ENCODE peak calls at places on chromosome 11, in nine cellular contexts. M is CD4-positive, alpha-beta T cell; F is GM23248; R is endodermal cell; Y is upper lobe of right lung; H is stomach; Q is HCT116; T is osteoblast; D is HAP-1. G is an unnamed sample.

GRCh38 chr11:2779981-2780849 is 80.4 kb upstream of the KCNQ1OT1 start:
- DNase-seq in M (no peak), F (no peak), R (peak; percentile 39), Y (peak; percentile 64), H (peak; percentile 85), Q (no peak), T (peak; percentile 69), D (peak; percentile 6), G (peak; percentile 51)

GRCh38 chr11:83166193-83166866 is 9.4 kb downstream of the PCF11 start:
- DNase-seq in M (no peak), F (no peak), R (no peak), Y (no peak), H (no peak), Q (no peak), T (no peak), D (no peak), G (no peak)

GRCh38 chr11:86034710-86035109 is 34.2 kb downstream of the PICALM start:
- DNase-seq in M (no peak), F (no peak), R (no peak), Y (no peak), H (no peak), Q (no peak), T (no peak), D (no peak), G (no peak)

GRCh38 chr11:1707751-1708150 is 10.8 kb downstream of the KRTAP5-6 start:
- DNase-seq in M (no peak), F (no peak), R (no peak), Y (no peak), H (no peak), Q (no peak), T (no peak), D (no peak), G (no peak)

GRCh38 chr11:33448461-33449130 is 191.4 kb downstream of the HIPK3 start:
- DNase-seq in M (no peak), F (peak; percentile 75), R (no peak), Y (no peak), H (no peak), Q (no peak), T (peak; percentile 80), D (no peak), G (no peak)

GRCh38 chr11:117995472-117995871 is 9.3 kb downstream of the IL10RA start:
- DNase-seq in M (no peak), F (no peak), R (no peak), Y (no peak), H (no peak), Q (no peak), T (no peak), D (no peak), G (no peak)

GRCh38 chr11:2300936-2301630 is 635 bp downstream of the C11orf21 start:
- DNase-seq in M (no peak), F (no peak), R (no peak), Y (peak; percentile 68), H (peak; percentile 23), Q (no peak), T (peak; percentile 71), D (no peak), G (peak; percentile 40)

GRCh38 chr11:110128161-110128560 is 35.0 kb downstream of the ZC3H12C start:
- DNase-seq in M (no peak), F (peak; percentile 50), R (peak; percentile 85), Y (no peak), H (no peak), Q (no peak), T (no peak), D (peak; percentile 69), G (no peak)

GRCh38 chr11:67465190-67465522 is 3.9 kb downstream of the TMEM134 start:
- DNase-seq in M (no peak), F (no peak), R (no peak), Y (no peak), H (peak; percentile 55), Q (no peak), T (peak; percentile 73), D (no peak), G (no peak)

GRCh38 chr11:113475160-113475761 is at the start of gene DRD2:
- DNase-seq in M (no peak), F (peak; percentile 42), R (peak; percentile 80), Y (no peak), H (no peak), Q (no peak), T (peak; percentile 79), D (no peak), G (no peak)

GRCh38 chr11:57568330-57568766 is 876 bp upstream of the UBE2L6 start:
- DNase-seq in M (peak; percentile 90), F (no peak), R (peak; percentile 97), Y (no peak), H (no peak), Q (peak; percentile 56), T (no peak), D (peak; percentile 91), G (no peak)

GRCh38 chr11:111635706-111636045 is 33.4 kb downstream of the SIK2 start:
- DNase-seq in M (no peak), F (peak; percentile 49), R (no peak), Y (no peak), H (no peak), Q (no peak), T (no peak), D (no peak), G (no peak)

GRCh38 chr11:26187639-26188038 is 144.3 kb upstream of the ANO3 start:
- DNase-seq in M (no peak), F (peak; percentile 82), R (no peak), Y (no peak), H (no peak), Q (no peak), T (no peak), D (no peak), G (no peak)

GRCh38 chr11:103587951-103588788 is 448.3 kb upstream of the DDI1 start:
- DNase-seq in M (no peak), F (no peak), R (no peak), Y (no peak), H (no peak), Q (no peak), T (no peak), D (no peak), G (no peak)

GRCh38 chr11:101508370-101508769 is 75.4 kb downstream of the TRPC6 start:
- DNase-seq in M (no peak), F (no peak), R (no peak), Y (no peak), H (no peak), Q (no peak), T (no peak), D (no peak), G (no peak)

GRCh38 chr11:27440090-27440489 is 32.5 kb downstream of the LGR4 start:
- DNase-seq in M (no peak), F (no peak), R (no peak), Y (no peak), H (no peak), Q (no peak), T (no peak), D (no peak), G (no peak)

GRCh38 chr11:85299247-85299646 is 327.9 kb downstream of the DLG2 start:
- DNase-seq in M (no peak), F (peak; percentile 18), R (no peak), Y (no peak), H (no peak), Q (no peak), T (no peak), D (peak; percentile 37), G (no peak)

DNA sequence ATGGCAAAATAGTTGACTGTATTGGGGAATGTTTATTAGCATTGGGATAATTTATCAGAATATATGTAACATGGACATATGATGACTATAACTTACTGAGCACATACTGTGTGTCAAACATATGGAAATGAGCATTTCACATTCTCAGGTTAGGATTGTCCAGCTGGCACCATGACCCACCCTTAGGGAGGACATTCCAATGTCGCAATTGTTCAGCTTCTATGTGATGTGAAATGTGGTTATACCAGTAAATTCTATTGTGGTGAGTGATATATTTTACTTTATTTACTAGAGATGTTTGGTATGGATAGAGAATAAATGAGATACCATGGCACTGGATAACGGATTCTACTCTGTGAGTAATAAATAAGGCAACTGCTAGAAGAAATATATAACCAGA is 50.4 kb downstream of the OR4A47 start:
- DNase-seq in M (no peak), F (no peak), R (no peak), Y (no peak), H (no peak), Q (no peak), T (no peak), D (no peak), G (no peak)
- H3K9me3 ChIP-seq in M (no peaks in the 10 kb centered on the region), F (no peaks in the 10 kb centered on the region), R (peaks cover 68% of the 10 kb centered on the region), Y (no peaks in the 10 kb centered on the region), H (peaks cover 8% of the 10 kb centered on the region), Q (no peaks in the 10 kb centered on the region), T (peaks cover 2% of the 10 kb centered on the region), D (no peaks in the 10 kb centered on the region), G (no peaks in the 10 kb centered on the region)

DNA sequence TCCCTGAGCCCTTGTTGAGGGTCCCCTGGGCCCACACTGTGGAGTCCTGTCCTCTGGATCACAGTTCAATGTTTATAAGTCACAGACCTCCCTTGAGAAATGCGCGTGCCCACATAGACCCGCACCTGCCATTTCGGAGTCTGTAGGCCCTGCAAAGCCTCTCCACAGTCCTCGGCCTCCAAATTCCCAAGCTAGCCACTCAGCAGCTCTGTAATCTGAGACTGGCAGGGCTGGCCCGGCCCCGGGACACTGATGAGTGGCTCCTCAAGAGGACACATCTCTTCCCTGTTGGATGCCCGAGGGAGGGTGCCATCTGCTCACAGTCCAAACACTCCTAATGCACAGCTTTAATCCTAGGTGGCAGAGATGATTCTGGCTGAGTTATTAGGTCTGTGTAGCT is 39.1 kb downstream of the B3GAT1 start:
- DNase-seq in M (no peak), F (no peak), R (no peak), Y (peak; percentile 37), H (no peak), Q (no peak), T (peak; percentile 50), D (no peak), G (peak; percentile 24)
- H3K9me3 ChIP-seq in M (no peaks in the 10 kb centered on the region), F (no peaks in the 10 kb centered on the region), R (no peaks in the 10 kb centered on the region), Y (no peaks in the 10 kb centered on the region), H (no peaks in the 10 kb centered on the region), Q (no peaks in the 10 kb centered on the region), T (no peaks in the 10 kb centered on the region), D (no peaks in the 10 kb centered on the region), G (no peaks in the 10 kb centered on the region)

DNA sequence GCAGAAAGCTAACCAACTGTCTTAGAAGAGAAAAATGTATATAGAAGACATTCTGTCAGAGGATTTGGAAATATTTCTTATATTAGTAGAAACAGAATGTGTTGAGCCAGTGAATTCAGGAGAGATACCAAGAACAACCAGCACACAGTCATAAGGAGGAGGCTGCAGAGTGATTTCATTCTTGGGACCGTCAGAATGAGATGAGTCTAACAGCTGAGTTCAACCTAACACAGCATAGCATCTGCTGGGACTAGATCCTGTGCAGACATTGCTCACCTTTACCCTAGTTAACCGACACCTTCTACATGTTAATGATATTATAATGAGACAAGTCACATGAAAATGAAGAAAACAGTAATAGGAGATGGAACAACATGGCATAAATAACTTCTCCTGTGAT is 85.5 kb downstream of the XRRA1 start:
- DNase-seq in M (no peak), F (no peak), R (no peak), Y (no peak), H (no peak), Q (no peak), T (no peak), D (no peak), G (no peak)
- H3K9me3 ChIP-seq in M (peaks cover 50% of the 10 kb centered on the region), F (no peaks in the 10 kb centered on the region), R (peaks cover 87% of the 10 kb centered on the region), Y (peaks cover 30% of the 10 kb centered on the region), H (peaks cover 71% of the 10 kb centered on the region), Q (peaks cover 16% of the 10 kb centered on the region), T (peaks cover 22% of the 10 kb centered on the region), D (peaks cover 6% of the 10 kb centered on the region), G (no peaks in the 10 kb centered on the region)

DNA sequence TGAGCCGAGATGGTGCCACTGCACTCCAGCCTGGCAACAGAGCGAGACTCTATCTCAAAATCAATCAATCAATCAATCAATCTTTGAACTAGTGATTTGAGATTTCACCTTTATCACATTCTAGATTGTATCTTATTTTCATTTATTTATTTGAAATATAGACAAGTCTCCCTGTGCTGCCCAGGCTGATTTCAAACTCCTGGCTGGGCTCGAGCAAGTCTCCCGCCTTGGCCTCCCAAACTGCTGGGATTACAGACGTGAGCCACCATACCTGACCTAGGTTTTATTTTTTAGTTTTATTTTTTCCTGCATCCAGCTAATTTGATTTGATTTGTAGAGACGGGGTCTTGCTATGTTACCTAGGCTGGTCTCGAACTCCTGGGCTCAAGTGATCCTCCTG is 17.1 kb downstream of the F2 start:
- DNase-seq in M (no peak), F (no peak), R (no peak), Y (no peak), H (no peak), Q (no peak), T (no peak), D (no peak), G (no peak)
- H3K9me3 ChIP-seq in M (no peaks in the 10 kb centered on the region), F (no peaks in the 10 kb centered on the region), R (no peaks in the 10 kb centered on the region), Y (no peaks in the 10 kb centered on the region), H (no peaks in the 10 kb centered on the region), Q (no peaks in the 10 kb centered on the region), T (no peaks in the 10 kb centered on the region), D (no peaks in the 10 kb centered on the region), G (no peaks in the 10 kb centered on the region)

G was measured in Peyer's patch.